ENCODE peak calls at places on chromosomes 12 and 14, in nine cellular contexts. E is CD8-positive, alpha-beta T cell; X is colonic mucosa; I is cardiac muscle cell; T is neural crest cell; C is GM20000; H is pancreas; P is SK-N-SH; B is AG04450. Y is an unnamed sample.

GRCh38 chr14:68589447-68590232 is 203.2 kb downstream of the ZFP36L1 start:
- DNase-seq in P (peak; percentile 52), C (no peak), B (no peak), E (no peak), I (peak; percentile 47), X (no peak), T (no peak), H (no peak), Y (peak; percentile 58)

GRCh38 chr14:94401083-94401482 is 12.7 kb upstream of the SERPINA1 start:
- DNase-seq in H (no peak), P (no peak), C (no peak), E (no peak), B (no peak), X (no peak), T (no peak), I (no peak), Y (no peak)

GRCh38 chr12:54052745-54053624 is 650 bp upstream of the HOXC4 start:
- DNase-seq in C (peak; percentile 81), P (peak; percentile 84), T (no peak), E (no peak), I (no peak), X (no peak), B (no peak), H (no peak), Y (no peak)

GRCh38 chr12:63220921-63221320 is 69.9 kb upstream of the AVPR1A start:
- DNase-seq in C (no peak), H (no peak), B (no peak), T (no peak), I (no peak), X (no peak), E (no peak), P (no peak), Y (no peak)

GRCh38 chr12:65649126-65649525 is 175.2 kb upstream of the HMGA2 start:
- DNase-seq in T (no peak), I (no peak), C (no peak), X (peak; percentile 36), P (no peak), H (no peak), B (peak; percentile 93), E (no peak), Y (no peak)

GRCh38 chr14:72892879-72893635 is 844 bp downstream of the DPF3 start:
- DNase-seq in H (peak; percentile 28), B (no peak), P (peak; percentile 73), X (peak; percentile 56), I (peak; percentile 46), T (peak; percentile 25), E (peak; percentile 11), C (peak; percentile 52), Y (peak; percentile 30)

GRCh38 chr12:81329088-81329487 is 251.2 kb downstream of the ACSS3 start:
- DNase-seq in X (no peak), I (no peak), B (no peak), P (no peak), C (peak; percentile 5), T (no peak), H (no peak), E (no peak), Y (no peak)

GRCh38 chr12:86948851-86949250 is 692.7 kb upstream of the MGAT4C start:
- DNase-seq in P (no peak), C (no peak), I (no peak), X (no peak), B (no peak), E (no peak), H (no peak), T (no peak), Y (no peak)

GRCh38 chr12:51678086-51678724 is 87.2 kb downstream of the SCN8A start:
- DNase-seq in H (peak; percentile 47), E (no peak), P (peak; percentile 62), X (peak; percentile 61), T (peak; percentile 26), I (peak; percentile 76), B (no peak), C (peak; percentile 46), Y (no peak)

GRCh38 chr12:13546231-13546630 is 349.7 kb downstream of the EMP1 start:
- DNase-seq in H (no peak), B (no peak), E (no peak), I (no peak), C (no peak), T (no peak), X (no peak), P (no peak), Y (no peak)

GRCh38 chr14:55684956-55685584 is 105.1 kb downstream of the KTN1 start:
- DNase-seq in P (no peak), E (no peak), C (no peak), I (no peak), B (no peak), X (no peak), T (no peak), H (no peak), Y (no peak)

GRCh38 chr12:110200124-110200417 is 75.9 kb downstream of the IFT81 start:
- DNase-seq in H (no peak), P (no peak), E (no peak), X (no peak), C (no peak), B (no peak), T (no peak), I (no peak), Y (no peak)

GRCh38 chr14:106277503-106277902 is 751.1 kb downstream of the TMEM121 start:
- DNase-seq in H (no peak), P (peak; percentile 44), T (no peak), B (no peak), E (no peak), I (no peak), X (no peak), C (peak; percentile 48), Y (no peak)

GRCh38 chr12:162467-163307 is 51.3 kb downstream of the SLC6A12 start:
- DNase-seq in P (peak; percentile 67), I (no peak), E (no peak), H (no peak), B (no peak), X (no peak), T (no peak), C (no peak), Y (no peak)

GRCh38 chr12:113569841-113570240 is 98.2 kb upstream of the LHX5 start:
- DNase-seq in H (no peak), X (no peak), T (no peak), B (no peak), I (no peak), P (no peak), C (no peak), E (no peak), Y (no peak)

GRCh38 chr14:75010472-75010871 is 7.8 kb downstream of the EIF2B2 start:
- DNase-seq in E (no peak), X (no peak), P (no peak), B (no peak), H (no peak), I (no peak), C (no peak), T (no peak), Y (no peak)

GRCh38 chr14:74980746-74981661 is 21.7 kb upstream of the EIF2B2 start:
- DNase-seq in E (no peak), C (no peak), P (no peak), X (no peak), T (no peak), B (no peak), I (peak; percentile 33), H (no peak), Y (peak; percentile 86)

DNA sequence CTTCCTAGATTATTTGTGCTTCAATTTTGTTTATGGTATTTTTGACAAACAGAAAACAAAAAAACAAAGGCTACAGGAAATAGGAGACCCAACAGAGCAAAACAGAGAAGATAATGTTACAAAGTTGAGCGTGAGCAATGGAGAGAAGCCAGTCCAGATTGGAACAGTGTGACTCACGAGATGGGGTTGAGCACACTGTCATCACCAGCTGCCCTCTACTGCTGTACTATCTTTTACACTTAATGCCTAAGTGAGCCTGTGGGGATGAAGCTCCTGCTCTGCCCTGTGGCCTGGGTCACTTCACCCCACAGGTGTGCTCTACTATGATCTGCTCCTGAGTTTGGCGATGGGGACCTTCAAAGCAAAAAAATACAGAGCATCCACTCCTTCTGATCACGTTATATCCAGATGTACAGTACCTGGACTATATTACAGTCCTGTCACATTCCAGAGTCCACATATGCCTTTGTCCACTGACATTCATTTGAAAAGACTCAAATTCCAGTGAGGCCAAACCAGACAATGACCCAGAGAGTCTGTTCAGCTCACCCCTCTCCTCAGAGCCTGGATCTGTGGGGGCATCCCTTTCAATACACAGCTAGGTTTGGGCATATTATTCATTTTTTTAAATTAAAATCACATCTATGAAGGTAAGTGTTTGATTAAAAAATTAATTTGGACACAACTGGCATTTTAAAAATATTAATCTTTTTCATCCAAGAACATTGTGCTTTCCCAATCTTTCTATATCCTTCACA is 4.4 kb downstream of the IPO8 start:
- DNase-seq in T (no peak), E (no peak), C (no peak), I (peak; percentile 32), X (no peak), H (no peak), B (no peak), P (peak; percentile 34), Y (peak; percentile 61)
- TF ChIP-seq CTCF in T (no peak), E (no peak), C (no peak), I (no peak), X (no peak), H (no peak), B (no peak), P (no peak), Y (no peak)

DNA sequence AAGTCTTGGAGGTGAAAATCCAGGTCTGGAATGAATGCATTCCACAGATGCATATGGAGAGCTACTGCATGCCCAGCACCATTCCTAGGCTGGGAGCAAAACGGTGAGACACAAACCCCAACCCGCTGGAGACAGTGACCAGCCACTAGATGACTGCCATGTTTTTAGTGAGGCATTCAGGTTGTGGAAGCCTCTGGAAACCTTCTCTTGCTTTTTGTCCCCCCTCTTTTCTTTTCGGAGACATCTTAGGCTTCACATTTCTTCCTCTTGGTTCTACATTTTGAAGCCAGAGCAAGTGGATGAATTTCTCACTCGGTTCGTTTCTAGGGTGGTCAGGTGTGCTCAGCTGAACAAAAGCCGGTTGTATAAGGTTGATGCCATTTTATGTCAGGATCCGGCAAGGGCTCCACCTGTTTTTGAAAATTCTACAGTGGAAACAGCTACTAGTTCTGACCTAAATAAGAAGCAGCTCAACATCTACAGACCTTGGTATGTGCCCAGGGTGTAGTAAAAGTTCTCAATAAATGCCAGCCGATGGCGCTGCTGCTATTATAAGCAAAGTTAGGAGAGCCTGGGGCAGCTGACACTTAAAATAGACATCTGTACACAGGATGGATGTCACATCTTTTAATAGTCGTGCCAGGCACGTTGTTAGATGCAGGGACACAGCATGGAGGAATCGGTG is 1.8 kb upstream of the ZNF839 start:
- DNase-seq in H (no peak), E (no peak), C (peak; percentile 33), T (no peak), X (peak; percentile 59), P (no peak), I (peak; percentile 50), B (no peak), Y (peak; percentile 77)
- TF ChIP-seq CTCF in H (no peak), E (no peak), C (no peak), T (no peak), X (peak; percentile 13), P (no peak), I (no peak), B (no peak), Y (peak; percentile 28)

GRCh38 chr12:97093187-97093683 is 186.2 kb downstream of the NEDD1 start:
- DNase-seq in E (no peak), P (no peak), B (no peak), I (no peak), C (no peak), H (no peak), T (no peak), X (no peak), Y (no peak)

GRCh38 chr12:97097734-97098133 is 190.7 kb downstream of the NEDD1 start:
- DNase-seq in X (no peak), H (no peak), T (no peak), E (no peak), C (no peak), I (no peak), P (no peak), B (no peak), Y (no peak)
- TF ChIP-seq CTCF in X (no peak), H (no peak), T (no peak), E (no peak), C (no peak), I (no peak), P (no peak), B (no peak), Y (no peak)

GRCh38 chr14:39113685-39114072 is 444 bp upstream of the GEMIN2 start:
- DNase-seq in P (no peak), T (no peak), I (no peak), C (no peak), X (no peak), H (no peak), B (no peak), E (no peak), Y (no peak)
- TF ChIP-seq CTCF in P (no peak), T (no peak), I (no peak), C (no peak), X (no peak), H (no peak), B (no peak), E (no peak), Y (no peak)

Y was measured in psoas muscle.